ENCODE peak calls at places on chromosomes 4 and X, in four cellular contexts. V is SW 1271; D is CD4-positive, CD25-positive, alpha-beta regulatory T cell; R is nephron progenitor cell. Q is an unnamed sample.

GRCh38 chr4:27176400-27176799 is 315.8 kb downstream of the STIM2 start:
- DNase-seq in V (peak; percentile 17), D (no peak), R (peak; percentile 18), Q (no peak)

GRCh38 chr4:17447675-17448298 is 64.1 kb downstream of the QDPR start:
- DNase-seq in V (peak; percentile 58), D (peak; percentile 7), R (peak; percentile 59), Q (peak; percentile 50)

GRCh38 chrX:145405012-145405411 is 157.7 kb downstream of the SPANXN1 start:
- DNase-seq in V (peak; percentile 8), D (no peak), R (peak; percentile 12), Q (peak; percentile 38)

GRCh38 chr4:89307446-89308160 is at the start of gene GPRIN3:
- DNase-seq in V (no peak), D (peak; percentile 59), R (peak; percentile 80), Q (no peak)

GRCh38 chr4:152398060-152398459 is 137.8 kb downstream of the FBXW7 start:
- DNase-seq in V (peak; percentile 8), D (no peak), R (no peak), Q (no peak)

GRCh38 chr4:127421418-127421817 is 211.3 kb upstream of the INTU start:
- DNase-seq in V (no peak), D (no peak), R (no peak), Q (no peak)

GRCh38 chr4:152014280-152014679 is 253.5 kb upstream of the GATB start:
- DNase-seq in V (no peak), D (no peak), R (no peak), Q (no peak)

GRCh38 chrX:109793191-109793590 is 60.1 kb upstream of the ACSL4 start:
- DNase-seq in V (no peak), D (no peak), R (no peak), Q (no peak)

GRCh38 chr4:168540086-168540864 is 43.4 kb downstream of the PALLD start:
- DNase-seq in V (no peak), D (no peak), R (no peak), Q (no peak)

GRCh38 chr4:187302456-187302855 is 578.8 kb upstream of the FAT1 start:
- DNase-seq in V (no peak), D (no peak), R (no peak), Q (no peak)

GRCh38 chrX:51743179-51743957 is at the start of gene GSPT2:
- DNase-seq in V (peak; percentile 23), D (peak; percentile 3), R (peak; percentile 34), Q (peak; percentile 27)

GRCh38 chrX:83446355-83446754 is 61.7 kb upstream of the POU3F4 start:
- DNase-seq in V (no peak), D (no peak), R (no peak), Q (no peak)

GRCh38 chrX:69307736-69308135 is 142.5 kb upstream of the PJA1 start:
- DNase-seq in V (no peak), D (no peak), R (peak; percentile 42), Q (no peak)

GRCh38 chr4:74793757-74794340 is 474 bp downstream of the BTC start:
- DNase-seq in V (peak; percentile 15), D (no peak), R (peak; percentile 68), Q (no peak)

GRCh38 chr4:70838972-70839536 is 636 bp downstream of the GRSF1 start:
- DNase-seq in V (peak; percentile 15), D (peak; percentile 59), R (peak; percentile 63), Q (no peak)

GRCh38 chr4:20313237-20314030 is 61.7 kb downstream of the SLIT2 start:
- DNase-seq in V (no peak), D (no peak), R (peak; percentile 55), Q (no peak)

GRCh38 chr4:180120114-180120513 is 2123.1 kb upstream of the TENM3 start:
- DNase-seq in V (no peak), D (no peak), R (no peak), Q (no peak)

GRCh38 chrX:76172325-76172887 is 456 bp upstream of the PBDC1 start:
- DNase-seq in V (no peak), D (no peak), R (no peak), Q (no peak)

GRCh38 chr4:142083264-142083663 is 446.9 kb downstream of the IL15 start:
- DNase-seq in V (no peak), D (no peak), R (no peak), Q (no peak)

GRCh38 chrX:53166103-53166502 is 58.9 kb downstream of the KDM5C start:
- DNase-seq in V (no peak), D (no peak), R (no peak), Q (no peak)

GRCh38 chr4:24328711-24329110 is 255.6 kb downstream of the DHX15 start:
- DNase-seq in V (no peak), D (no peak), R (no peak), Q (no peak)

GRCh38 chr4:38914859-38915258 is 47.3 kb downstream of the FAM114A1 start:
- DNase-seq in V (no peak), D (no peak), R (no peak), Q (no peak)

GRCh38 chr4:174199735-174200134 is 83.7 kb downstream of the FBXO8 start:
- DNase-seq in V (no peak), D (no peak), R (no peak), Q (no peak)

GRCh38 chr4:162522724-162523123 is 358.9 kb upstream of the FSTL5 start:
- DNase-seq in V (no peak), D (no peak), R (no peak), Q (no peak)

GRCh38 chrX:2894885-2895292 is 34.2 kb downstream of the ARSD start:
- DNase-seq in V (no peak), D (no peak), R (no peak), Q (no peak)

GRCh38 chr4:22356996-22357596 is 158.8 kb downstream of the ADGRA3 start:
- DNase-seq in V (no peak), D (no peak), R (no peak), Q (no peak)

GRCh38 chrX:111102636-111103035 is 6.6 kb downstream of the PAK3 start:
- DNase-seq in V (no peak), D (no peak), R (no peak), Q (no peak)

GRCh38 chr4:31539279-31540074 is 819.3 kb downstream of the PCDH7 start:
- DNase-seq in V (no peak), D (no peak), R (no peak), Q (no peak)

GRCh38 chr4:184010696-184011095 is 105.6 kb downstream of the STOX2 start:
- DNase-seq in V (no peak), D (no peak), R (no peak), Q (no peak)

GRCh38 chr4:119733431-119733830 is 104.8 kb upstream of the PDE5A start:
- DNase-seq in V (no peak), D (no peak), R (no peak), Q (no peak)

GRCh38 chr4:24508541-24508940 is 75.8 kb downstream of the DHX15 start:
- DNase-seq in V (no peak), D (no peak), R (no peak), Q (no peak)

GRCh38 chr4:173490817-173491518 is 39.1 kb downstream of the HAND2 start:
- DNase-seq in V (no peak), D (no peak), R (no peak), Q (no peak)

GRCh38 chrX:13659057-13659456 is 6.1 kb downstream of the TCEANC start:
- DNase-seq in V (peak; percentile 6), D (no peak), R (no peak), Q (no peak)

GRCh38 chrX:15785176-15785735 is 5.0 kb upstream of the ZRSR2 start:
- DNase-seq in V (no peak), D (no peak), R (no peak), Q (no peak)

GRCh38 chr4:138399041-138399440 is 156.9 kb upstream of the SLC7A11 start:
- DNase-seq in V (no peak), D (no peak), R (no peak), Q (no peak)

GRCh38 chr4:2412534-2412884 is 5.9 kb downstream of the ZFYVE28 start:
- DNase-seq in V (peak; percentile 73), D (peak; percentile 37), R (no peak), Q (no peak)

GRCh38 chrX:33434256-33435092 is 223.1 kb upstream of the DMD start:
- DNase-seq in V (peak; percentile 0), D (no peak), R (peak; percentile 83), Q (peak; percentile 27)

GRCh38 chrX:1385824-1386223 is 6.1 kb downstream of the SLC25A6 start:
- DNase-seq in V (no peak), D (no peak), R (no peak), Q (no peak)

GRCh38 chr4:26826721-26827120 is 33.9 kb upstream of the STIM2 start:
- DNase-seq in V (no peak), D (no peak), R (no peak), Q (no peak)

GRCh38 chrX:135345328-135345645 is 36.0 kb downstream of the ETDC start:
- DNase-seq in V (no peak), D (no peak), R (peak; percentile 7), Q (no peak)